ENCODE peak calls at places on chromosomes 2 and 18, in nine cellular contexts. O is HL-60, S is fibroblast of the aortic adventitia, P is fibroblast of lung, R is AG10803, H is fibroblast of mammary gland, C is fibroblast of pulmonary artery, M is PC-3, K is ascending aorta. U is an unnamed sample.

GRCh38 chr2:169716938-169717690 is 16.5 kb upstream of the KLHL23 start:
- DNase-seq in O (no peak), S (peak; percentile 15), P (no peak), R (no peak), H (peak; percentile 6), C (peak; percentile 64), M (peak; percentile 84), K (no peak), U (no peak)

GRCh38 chr2:19238440-19238839 is 120.0 kb downstream of the OSR1 start:
- DNase-seq in O (no peak), S (peak; percentile 45), P (peak; percentile 74), R (no peak), H (no peak), C (no peak), M (no peak), K (no peak), U (peak; percentile 19)

GRCh38 chr2:112138143-112139032 is at the start of gene FBLN7:
- DNase-seq in O (peak; percentile 15), S (no peak), P (peak; percentile 11), R (peak; percentile 13), H (no peak), C (no peak), M (no peak), K (no peak), U (no peak)

GRCh38 chr2:46866770-46867246 is 48.8 kb downstream of the MCFD2 start:
- DNase-seq in O (peak; percentile 39), S (no peak), P (no peak), R (no peak), H (peak; percentile 47), C (peak; percentile 69), M (no peak), K (no peak), U (no peak)

GRCh38 chr2:9807555-9808305 is 35.5 kb upstream of the TAF1B start:
- DNase-seq in O (no peak), S (no peak), P (no peak), R (no peak), H (no peak), C (no peak), M (no peak), K (peak; percentile 59), U (no peak)

GRCh38 chr2:46985512-46985911 is 69.9 kb upstream of the MCFD2 start:
- DNase-seq in O (no peak), S (no peak), P (peak; percentile 49), R (peak; percentile 55), H (peak; percentile 54), C (no peak), M (peak; percentile 59), K (no peak), U (no peak)

GRCh38 chr2:31729442-31730092 is 148.8 kb upstream of the SRD5A2 start:
- DNase-seq in O (no peak), S (peak; percentile 58), P (peak; percentile 3), R (peak; percentile 47), H (peak; percentile 40), C (peak; percentile 27), M (peak; percentile 74), K (no peak), U (no peak)

GRCh38 chr18:2050702-2051201 is 520.6 kb downstream of the METTL4 start:
- DNase-seq in O (no peak), S (peak; percentile 35), P (peak; percentile 55), R (no peak), H (no peak), C (peak; percentile 3), M (peak; percentile 65), K (no peak), U (no peak)

GRCh38 chr2:224570328-224570993 is 14.7 kb downstream of the CUL3 start:
- DNase-seq in O (no peak), S (peak; percentile 74), P (peak; percentile 52), R (peak; percentile 88), H (peak; percentile 73), C (peak; percentile 59), M (no peak), K (no peak), U (no peak)

GRCh38 chr2:174634130-174635014 is 36.8 kb upstream of the WIPF1 start:
- DNase-seq in O (peak; percentile 83), S (peak; percentile 37), P (no peak), R (peak; percentile 22), H (peak; percentile 47), C (no peak), M (no peak), K (no peak), U (no peak)

GRCh38 chr2:176075476-176075875 is 8.3 kb downstream of the EVX2 start:
- DNase-seq in O (no peak), S (no peak), P (no peak), R (no peak), H (no peak), C (no peak), M (no peak), K (no peak), U (no peak)

GRCh38 chr2:222931659-222932058 is 70.8 kb downstream of the ACSL3 start:
- DNase-seq in O (no peak), S (no peak), P (no peak), R (no peak), H (no peak), C (no peak), M (no peak), K (no peak), U (no peak)

GRCh38 chr18:25604909-25605247 is 252.9 kb upstream of the ZNF521 start:
- DNase-seq in O (no peak), S (no peak), P (no peak), R (no peak), H (no peak), C (no peak), M (no peak), K (no peak), U (no peak)

GRCh38 chr18:25326231-25327042 is 25.5 kb downstream of the ZNF521 start:
- DNase-seq in O (no peak), S (peak; percentile 72), P (no peak), R (peak; percentile 72), H (peak; percentile 47), C (no peak), M (no peak), K (no peak), U (no peak)

GRCh38 chr2:237472909-237473308 is 14.1 kb upstream of the MLPH start:
- DNase-seq in O (no peak), S (no peak), P (no peak), R (no peak), H (no peak), C (no peak), M (no peak), K (no peak), U (no peak)

GRCh38 chr2:23637011-23637778 is 252.2 kb downstream of the KLHL29 start:
- DNase-seq in O (no peak), S (peak; percentile 85), P (peak; percentile 86), R (peak; percentile 70), H (peak; percentile 67), C (peak; percentile 86), M (no peak), K (no peak), U (peak; percentile 41)

GRCh38 chr2:41912766-41913165 is 135.1 kb upstream of the PKDCC start:
- DNase-seq in O (no peak), S (no peak), P (no peak), R (no peak), H (no peak), C (no peak), M (no peak), K (no peak), U (no peak)

GRCh38 chr18:48133675-48134251 is 203.3 kb upstream of the SMAD2 start:
- DNase-seq in O (no peak), S (no peak), P (peak; percentile 37), R (no peak), H (no peak), C (peak; percentile 16), M (peak; percentile 64), K (no peak), U (peak; percentile 22)

GRCh38 chr2:34143149-34143548 is 544.0 kb upstream of the FAM98A start:
- DNase-seq in O (no peak), S (no peak), P (no peak), R (no peak), H (no peak), C (no peak), M (no peak), K (no peak), U (peak; percentile 11)
- TF ChIP-seq CTCF in O (no peak), S (no peak), P (no peak), R (no peak), H (no peak), C (no peak), M (no peak), K (no peak), U (no peak)

GRCh38 chr2:162021659-162022058 is 52.4 kb downstream of the DPP4 start:
- DNase-seq in O (no peak), S (no peak), P (no peak), R (no peak), H (no peak), C (no peak), M (no peak), K (no peak), U (no peak)
- H3K4me3 ChIP-seq in O (no peak overlapping the region), S (no peak overlapping the region), P (no peak overlapping the region), R (no peak overlapping the region), H (no peak overlapping the region), C (no peak overlapping the region), M (no peak overlapping the region), K (no peak overlapping the region), U (no peak overlapping the region)

DNA sequence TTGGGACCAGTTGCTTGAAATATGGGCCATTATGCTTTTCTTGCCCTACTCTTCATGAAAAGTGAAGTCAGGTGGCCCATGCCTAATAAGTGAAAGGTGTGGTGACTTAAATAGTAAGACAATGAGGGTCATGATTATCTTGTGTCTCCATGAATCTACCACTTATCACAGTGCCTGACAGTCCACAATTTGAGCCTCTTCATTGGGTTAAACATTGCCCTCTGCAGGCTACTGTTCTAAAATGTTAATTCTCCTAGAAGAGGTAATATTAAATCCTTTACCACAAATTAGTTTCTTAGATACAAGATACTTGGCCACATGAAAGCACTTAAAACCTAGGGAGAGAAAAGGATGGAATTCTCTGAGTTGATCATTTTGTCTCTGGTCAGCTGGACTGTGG is 4.0 kb downstream of the EGR4 start:
- DNase-seq in O (no peak), S (no peak), P (no peak), R (no peak), H (no peak), C (no peak), M (no peak), K (no peak), U (no peak)
- TF ChIP-seq CTCF in O (no peak), S (no peak), P (peak; percentile 5), R (no peak), H (no peak), C (no peak), M (peak; percentile 16), K (no peak), U (no peak)

GRCh38 chr18:79518028-79518682 is 122.4 kb downstream of the NFATC1 start:
- DNase-seq in O (no peak), S (no peak), P (no peak), R (no peak), H (no peak), C (no peak), M (no peak), K (no peak), U (no peak)

GRCh38 chr18:79518683-79519128 is 123.0 kb downstream of the NFATC1 start:
- DNase-seq in O (no peak), S (no peak), P (no peak), R (no peak), H (no peak), C (no peak), M (no peak), K (no peak), U (no peak)

GRCh38 chr18:79520473-79521390 is 125.0 kb downstream of the NFATC1 start:
- DNase-seq in O (no peak), S (no peak), P (no peak), R (no peak), H (no peak), C (no peak), M (no peak), K (no peak), U (no peak)

GRCh38 chr18:79521806-79522205 is 126.1 kb downstream of the NFATC1 start:
- DNase-seq in O (no peak), S (no peak), P (no peak), R (no peak), H (no peak), C (no peak), M (no peak), K (no peak), U (no peak)

GRCh38 chr18:79519751-79520472 is 124.2 kb downstream of the NFATC1 start:
- DNase-seq in O (no peak), S (no peak), P (peak; percentile 45), R (no peak), H (no peak), C (peak; percentile 42), M (no peak), K (no peak), U (no peak)
- H3K4me3 ChIP-seq in O (no peak overlapping the region), S (no peak overlapping the region), P (no peak overlapping the region), R (no peak overlapping the region), H (no peak overlapping the region), C (no peak overlapping the region), M (no peak overlapping the region), K (peak overlapping the region; percentile 39), U (no peak overlapping the region)